ENCODE peak calls at places on chromosomes 3 and 15, in six cellular contexts. P is glutamatergic neuron, S is GM06990, B is testis, A is left lung, C is spleen. K is an unnamed sample.

GRCh38 chr15:48754011-48754410 is 56.9 kb downstream of the CEP152 start:
- DNase-seq in P (no peak), S (no peak), B (no peak), A (no peak), C (no peak), K (no peak)

GRCh38 chr15:101062063-101062462 is 142.9 kb downstream of the LRRK1 start:
- DNase-seq in P (no peak), S (no peak), B (peak; percentile 8), A (no peak), C (no peak), K (no peak)

GRCh38 chr3:13839766-13840340 is 40.0 kb downstream of the WNT7A start:
- DNase-seq in P (no peak), S (no peak), B (no peak), A (no peak), C (peak; percentile 61), K (no peak)

GRCh38 chr3:9934235-9934621 is 594 bp downstream of the CRELD1 start:
- DNase-seq in P (no peak), S (no peak), B (no peak), A (no peak), C (peak; percentile 82), K (no peak)

GRCh38 chr3:15051531-15051930 is 13.6 kb downstream of the MRPS25 start:
- DNase-seq in P (peak; percentile 72), S (peak; percentile 40), B (peak; percentile 64), A (no peak), C (peak; percentile 78), K (no peak)

GRCh38 chr3:52983336-52983807 is 62.5 kb downstream of the SFMBT1 start:
- DNase-seq in P (no peak), S (peak; percentile 26), B (no peak), A (no peak), C (no peak), K (no peak)

GRCh38 chr3:33915796-33916589 is 117.6 kb downstream of the PDCD6IP start:
- DNase-seq in P (no peak), S (no peak), B (peak; percentile 26), A (no peak), C (no peak), K (no peak)

GRCh38 chr3:116886202-116886893 is 176.8 kb downstream of the TUSC7 start:
- DNase-seq in P (no peak), S (peak; percentile 37), B (no peak), A (no peak), C (no peak), K (no peak)

GRCh38 chr3:150090006-150090405 is 119.3 kb upstream of the PFN2 start:
- DNase-seq in P (no peak), S (no peak), B (no peak), A (no peak), C (no peak), K (no peak)

GRCh38 chr15:38195191-38195901 is 57.3 kb upstream of the SPRED1 start:
- DNase-seq in P (no peak), S (no peak), B (no peak), A (no peak), C (no peak), K (no peak)

GRCh38 chr3:126447456-126448106 is 28.1 kb downstream of the ZXDC start:
- DNase-seq in P (no peak), S (no peak), B (peak; percentile 2), A (no peak), C (peak; percentile 47), K (no peak)

DNA sequence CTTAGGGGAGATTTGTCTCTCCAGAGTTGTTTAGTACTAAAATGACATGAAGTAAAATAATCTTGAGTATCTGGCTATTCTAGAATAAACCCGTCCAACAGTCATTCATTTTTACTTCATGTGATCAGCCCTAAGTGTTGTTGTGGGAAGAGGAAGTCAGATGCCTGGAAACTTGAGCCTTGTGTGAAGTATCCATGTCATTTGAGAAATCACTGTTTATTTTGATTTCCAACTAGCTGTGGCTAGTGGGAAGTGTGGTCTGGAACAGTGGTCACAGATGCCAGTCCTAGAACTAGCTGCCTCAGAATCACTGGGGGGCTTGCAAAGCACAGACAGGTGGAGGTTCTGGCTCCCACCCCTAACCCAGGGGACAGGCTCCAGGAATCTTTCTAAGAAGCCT is 77.7 kb upstream of the LIMD1 start:
- DNase-seq in P (no peak), S (no peak), B (no peak), A (no peak), C (no peak), K (no peak)
- TF ChIP-seq CTCF in P (no peak), S (no peak), B (no peak), A (no peak), C (no peak), K (no peak)

DNA sequence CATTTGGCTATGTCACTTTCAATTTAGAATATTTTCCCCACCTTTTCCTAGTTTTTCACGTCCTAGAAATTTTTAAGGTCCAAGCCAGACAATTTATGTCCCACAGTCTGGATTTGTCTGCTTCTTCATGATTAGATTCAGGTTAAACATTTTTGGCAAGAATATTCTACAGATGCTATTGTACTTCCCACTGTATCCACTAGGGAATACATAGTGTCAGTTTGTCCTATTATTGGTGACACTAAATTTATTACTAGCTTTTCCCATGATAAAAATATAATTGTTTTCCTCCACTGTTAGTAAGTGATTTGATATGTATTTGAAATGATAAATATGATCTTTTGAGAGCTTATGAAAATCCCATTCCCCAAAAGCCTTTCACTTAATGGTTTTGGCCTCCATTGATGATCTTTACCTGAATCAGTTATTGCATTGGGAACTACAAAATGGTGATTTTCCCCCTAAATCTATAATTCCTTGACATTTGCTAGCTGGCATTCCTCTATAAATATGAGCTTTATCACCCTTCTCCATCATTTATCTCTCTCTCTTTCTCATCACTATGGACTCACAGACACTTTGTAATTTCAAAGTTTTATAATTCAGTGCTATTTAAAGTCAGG is 8.3 kb downstream of the ARL14 start:
- DNase-seq in P (no peak), S (no peak), B (no peak), A (no peak), C (no peak), K (no peak)
- TF ChIP-seq CTCF in P (peak; percentile 61), S (no peak), B (no peak), A (peak; percentile 28), C (no peak), K (no peak)

GRCh38 chr3:46078712-46079400 is 51.6 kb upstream of the XCR1 start:
- DNase-seq in P (peak; percentile 87), S (no peak), B (peak; percentile 98), A (peak; percentile 87), C (peak; percentile 83), K (peak; percentile 100)

GRCh38 chr3:46071222-46071621 is 43.9 kb upstream of the XCR1 start:
- DNase-seq in P (no peak), S (no peak), B (no peak), A (no peak), C (no peak), K (no peak)

GRCh38 chr3:46080124-46080991 is 53.1 kb upstream of the XCR1 start:
- DNase-seq in P (no peak), S (no peak), B (no peak), A (no peak), C (no peak), K (no peak)

GRCh38 chr3:46075816-46076215 is 48.5 kb upstream of the XCR1 start:
- DNase-seq in P (no peak), S (no peak), B (no peak), A (no peak), C (no peak), K (no peak)

GRCh38 chr3:46076606-46077005 is 49.3 kb upstream of the XCR1 start:
- DNase-seq in P (no peak), S (no peak), B (no peak), A (no peak), C (no peak), K (no peak)
- TF ChIP-seq CTCF in P (no peak), S (peak; percentile 25), B (no peak), A (no peak), C (no peak), K (no peak)

DNA sequence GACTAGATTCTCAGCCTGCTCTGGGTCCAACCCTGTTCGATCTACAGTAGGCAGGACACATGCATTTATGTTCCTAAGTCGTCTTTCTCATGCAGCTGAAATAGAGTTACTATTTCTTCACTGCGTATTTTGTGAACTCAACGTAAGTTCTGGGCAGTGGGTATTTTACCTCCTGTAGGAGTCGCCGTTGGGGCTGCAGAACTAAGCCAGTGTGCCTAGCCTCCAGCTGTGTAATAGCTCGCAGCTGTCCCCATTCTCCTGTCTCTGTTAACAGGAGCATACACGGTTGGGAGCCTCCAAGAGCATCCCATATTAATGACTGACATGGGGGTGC is 58.4 kb upstream of the HRH1 start:
- DNase-seq in P (no peak), S (no peak), B (no peak), A (no peak), C (no peak), K (no peak)
- TF ChIP-seq CTCF in P (no peak), S (no peak), B (no peak), A (no peak), C (no peak), K (no peak)

DNA sequence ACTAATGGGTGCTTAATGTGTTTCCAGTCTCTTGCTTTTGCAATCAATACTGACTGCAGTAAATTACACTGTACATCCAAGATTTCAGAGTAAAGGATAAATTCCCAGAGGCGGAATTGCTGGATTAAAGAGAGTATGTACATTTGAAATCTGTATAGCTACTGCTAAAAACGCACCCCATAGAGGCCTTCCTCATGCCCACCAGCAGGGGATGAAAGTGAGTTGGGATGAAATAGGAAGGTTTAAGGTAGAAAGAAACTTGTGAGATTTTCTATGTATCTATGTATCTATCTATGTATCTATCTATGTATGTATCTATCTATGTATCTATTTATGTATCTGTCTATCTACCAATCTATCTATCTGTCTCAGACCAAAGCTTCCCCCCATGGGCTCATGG is 28.4 kb downstream of the TMEM44 start:
- DNase-seq in P (no peak), S (no peak), B (no peak), A (no peak), C (no peak), K (no peak)
- TF ChIP-seq CTCF in P (no peak), S (peak; percentile 32), B (no peak), A (no peak), C (no peak), K (no peak)

GRCh38 chr3:57126244-57126643 is 38.9 kb downstream of the IL17RD start:
- DNase-seq in P (no peak), S (no peak), B (peak; percentile 6), A (no peak), C (no peak), K (no peak)
- TF ChIP-seq CTCF in P (no peak), S (no peak), B (no peak), A (no peak), C (no peak), K (no peak)

DNA sequence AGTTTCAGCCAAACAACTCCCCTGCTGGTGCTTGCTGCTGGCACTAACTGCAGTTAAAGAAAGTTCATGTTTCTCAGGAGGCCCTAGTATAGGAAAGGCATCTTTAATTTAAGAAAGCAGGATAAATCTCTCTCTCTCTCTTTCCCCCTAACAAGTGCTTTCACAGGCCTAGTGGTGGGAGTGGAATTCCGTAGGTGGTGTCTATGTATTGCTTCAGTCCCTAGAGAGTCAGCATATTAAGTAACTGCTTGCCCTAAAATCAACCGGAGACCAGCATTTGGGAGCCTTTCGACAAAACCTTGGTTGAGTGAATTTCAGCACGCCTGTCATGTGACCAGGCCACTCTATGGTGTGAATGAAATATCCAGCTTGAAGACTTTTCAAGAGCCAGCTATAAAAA is 169.2 kb upstream of the TGFBR2 start:
- DNase-seq in P (no peak), S (no peak), B (peak; percentile 14), A (peak; percentile 52), C (no peak), K (peak; percentile 22)
- TF ChIP-seq CTCF in P (no peak), S (no peak), B (no peak), A (no peak), C (no peak), K (no peak)

GRCh38 chr3:72050048-72050632 is 265.2 kb upstream of the PROK2 start:
- DNase-seq in P (no peak), S (no peak), B (no peak), A (no peak), C (no peak), K (no peak)
- TF ChIP-seq CTCF in P (no peak), S (peak; percentile 20), B (no peak), A (no peak), C (no peak), K (no peak)

K was measured in omental fat pad.